ENCODE peak calls at places on chromosomes 13 and 19, in eight cellular contexts. C is MG63; E is dermis microvascular lymphatic vessel endothelial cell; B is activated CD4-positive, alpha-beta T cell treated with anti-CD3 and anti-CD28 coated beads for 36 hours; V is substantia nigra; F is fibroblast of lung; A is NCI-H1436; N is hepatic stellate cell. T is an unnamed sample.

GRCh38 chr13:79531542-79532239 is 50.7 kb downstream of the NDFIP2 start:
- DNase-seq in V (no peak), C (no peak), B (no peak), E (no peak), N (no peak), A (no peak), F (no peak), T (no peak)

GRCh38 chr13:42525035-42525504 is 48.9 kb upstream of the TNFSF11 start:
- DNase-seq in C (peak), B (no peak), V (no peak), F (peak), E (peak), A (no peak), N (no peak), T (no peak)

GRCh38 chr13:93039131-93039530 is 187.5 kb upstream of the GPC6 start:
- DNase-seq in A (no peak), V (no peak), C (no peak), F (peak), B (no peak), E (no peak), N (no peak), T (no peak)

GRCh38 chr13:24087611-24088235 is 72.8 kb upstream of the SPATA13 start:
- DNase-seq in F (peak), A (no peak), N (no peak), E (no peak), B (no peak), V (no peak), C (no peak), T (no peak)

GRCh38 chr19:35155441-35155840 is 906 bp downstream of the FXYD5 start:
- DNase-seq in C (peak), N (no peak), A (no peak), B (peak), V (no peak), E (no peak), F (no peak), T (peak)

GRCh38 chr13:44188257-44188656 is 185.4 kb upstream of the SERP2 start:
- DNase-seq in A (no peak), N (no peak), E (peak), B (no peak), V (no peak), F (peak), C (peak), T (no peak)

GRCh38 chr13:32059511-32059984 is 28.0 kb downstream of the FRY start:
- DNase-seq in V (no peak), E (no peak), F (no peak), N (no peak), C (no peak), B (no peak), A (no peak), T (no peak)

GRCh38 chr13:23323946-23324709 is 109.4 kb downstream of the SACS start:
- DNase-seq in F (peak), V (no peak), B (no peak), N (no peak), E (peak), A (no peak), C (no peak), T (no peak)

GRCh38 chr13:75294110-75294509 is 187.9 kb downstream of the TBC1D4 start:
- DNase-seq in E (peak), F (no peak), C (no peak), V (no peak), B (no peak), N (no peak), A (no peak), T (no peak)

GRCh38 chr19:6062274-6062673 is 48.0 kb downstream of the RFX2 start:
- DNase-seq in C (no peak), V (no peak), F (no peak), E (peak), N (no peak), B (peak), A (no peak), T (peak)

GRCh38 chr13:44218501-44219240 is 155.0 kb upstream of the SERP2 start:
- DNase-seq in B (no peak), N (no peak), A (peak), E (peak), V (no peak), C (peak), F (peak), T (no peak)

GRCh38 chr13:27336005-27336673 is 65.5 kb downstream of the RASL11A start:
- DNase-seq in V (no peak), C (no peak), E (no peak), A (no peak), F (peak), N (no peak), B (no peak), T (no peak)

GRCh38 chr13:91369432-91369831 is 21.9 kb downstream of the MIR17HG start:
- DNase-seq in A (no peak), F (peak), E (peak), B (peak), N (no peak), V (no peak), C (no peak), T (peak)

GRCh38 chr13:62512194-62513141 is 1096.8 kb upstream of the PCDH20 start:
- DNase-seq in E (no peak), C (peak), A (no peak), N (peak), F (peak), B (peak), V (peak), T (peak)

GRCh38 chr13:94339116-94339687 is 140.3 kb downstream of the DCT start:
- DNase-seq in N (no peak), B (no peak), E (no peak), C (no peak), A (no peak), V (no peak), F (no peak), T (no peak)

T was measured in activated naive CD4-positive, alpha-beta T cell treated with anti-CD3 and anti-CD28 coated beads for 36 hours.